ENCODE peak calls at places on chromosome 7, in seven cellular contexts. S is fibroblast of mammary gland; G is T-cell; F is left lung; T is uterus; L is SK-N-SH; O is stimulated activated CD4-positive, alpha-beta T cell treated with anti-CD3 and anti-CD28 coated beads, Interleukin-4, amount 100 ng/mL, for 1 hour. P is an unnamed sample.

GRCh38 chr7:44615149-44615611 is 8.8 kb downstream of the OGDH start:
- DNase-seq in S (peak), G (peak), F (peak), T (no peak), L (no peak), O (no peak), P (no peak)

GRCh38 chr7:139987691-139988516 is 74.8 kb downstream of the PARP12 start:
- DNase-seq in S (no peak), G (no peak), F (no peak), T (no peak), L (no peak), O (no peak), P (no peak)

GRCh38 chr7:36795451-36796021 is 71.2 kb upstream of the AOAH start:
- DNase-seq in S (no peak), G (no peak), F (no peak), T (no peak), L (no peak), O (no peak), P (no peak)

GRCh38 chr7:107998660-107999480 is 4.1 kb downstream of the LAMB1 start:
- DNase-seq in S (no peak), G (no peak), F (no peak), T (no peak), L (no peak), O (no peak), P (no peak)

GRCh38 chr7:22351878-22352277 is 5.1 kb downstream of the RAPGEF5 start:
- DNase-seq in S (peak), G (no peak), F (no peak), T (no peak), L (no peak), O (no peak), P (no peak)

GRCh38 chr7:18815261-18815840 is 302.1 kb downstream of the TWIST1 start:
- DNase-seq in S (no peak), G (no peak), F (no peak), T (no peak), L (no peak), O (no peak), P (no peak)

GRCh38 chr7:144531181-144531580 is 127.7 kb upstream of the NOBOX start:
- DNase-seq in S (peak), G (no peak), F (no peak), T (no peak), L (no peak), O (no peak), P (no peak)

GRCh38 chr7:1044189-1045037 is at the start of gene GPR146:
- DNase-seq in S (peak), G (peak), F (peak), T (peak), L (peak), O (peak), P (peak)

GRCh38 chr7:152600266-152600665 is 75.7 kb downstream of the XRCC2 start:
- DNase-seq in S (no peak), G (no peak), F (no peak), T (no peak), L (no peak), O (no peak), P (no peak)

GRCh38 chr7:2510130-2510776 is 9.3 kb upstream of the LFNG start:
- DNase-seq in S (no peak), G (no peak), F (peak), T (no peak), L (no peak), O (no peak), P (no peak)

P was measured in NCI-H1436.